ENCODE peak calls at places on chromosomes 2 and 18, in six cellular contexts. A is ovary, D is WTC11, U is fibroblast of lung, J is psoas muscle, R is HFFc6. M is an unnamed sample.

GRCh38 chr2:52629531-52629930 is 1138.1 kb upstream of the CHAC2 start:
- DNase-seq in A (no peak), D (no peak), U (no peak), J (no peak), R (no peak), M (no peak)

GRCh38 chr2:6999161-6999877 is 82.1 kb downstream of the RNF144A start:
- DNase-seq in A (no peak), D (no peak), U (no peak), J (no peak), R (no peak), M (no peak)

GRCh38 chr2:129934044-129934822 is 45.2 kb upstream of the RAB6C start:
- DNase-seq in A (no peak), D (peak; percentile 26), U (no peak), J (no peak), R (no peak), M (peak; percentile 64)

GRCh38 chr18:74381621-74382350 is 66.1 kb downstream of the C18orf63 start:
- DNase-seq in A (no peak), D (no peak), U (no peak), J (no peak), R (no peak), M (peak; percentile 40)

GRCh38 chr2:130728007-130728454 is 839 bp upstream of the GPR148 start:
- DNase-seq in A (no peak), D (peak; percentile 20), U (peak; percentile 2), J (no peak), R (no peak), M (no peak)

GRCh38 chr2:42810971-42811865 is 18.8 kb upstream of the HAAO start:
- DNase-seq in A (peak; percentile 80), D (peak; percentile 71), U (peak; percentile 70), J (peak; percentile 55), R (no peak), M (no peak)

GRCh38 chr2:231940795-231941194 is 14.6 kb upstream of the NPPC start:
- DNase-seq in A (no peak), D (no peak), U (no peak), J (no peak), R (no peak), M (no peak)

GRCh38 chr18:49812321-49813070 is 837 bp downstream of the ACAA2 start:
- DNase-seq in A (no peak), D (no peak), U (no peak), J (no peak), R (no peak), M (no peak)

GRCh38 chr2:143819190-143819735 is 690.0 kb downstream of the ARHGAP15 start:
- DNase-seq in A (no peak), D (no peak), U (no peak), J (no peak), R (no peak), M (no peak)

GRCh38 chr2:46818141-46818552 is 97.5 kb downstream of the MCFD2 start:
- DNase-seq in A (peak; percentile 70), D (no peak), U (peak; percentile 39), J (peak; percentile 85), R (no peak), M (no peak)

GRCh38 chr2:226790436-226790835 is 9.2 kb downstream of the IRS1 start:
- DNase-seq in A (peak; percentile 33), D (no peak), U (no peak), J (no peak), R (no peak), M (no peak)

GRCh38 chr2:108193251-108193650 is 46.5 kb upstream of the SULT1C3 start:
- DNase-seq in A (no peak), D (no peak), U (no peak), J (no peak), R (no peak), M (no peak)

GRCh38 chr18:63578357-63578958 is 8.7 kb upstream of the SERPINB13 start:
- DNase-seq in A (no peak), D (peak; percentile 39), U (peak; percentile 36), J (no peak), R (peak; percentile 53), M (no peak)

GRCh38 chr2:216057688-216058193 is 23.9 kb downstream of the PECR start:
- DNase-seq in A (no peak), D (no peak), U (no peak), J (no peak), R (peak; percentile 83), M (no peak)

GRCh38 chr2:38176619-38177021 is 100.7 kb upstream of the CYP1B1 start:
- DNase-seq in A (no peak), D (no peak), U (peak; percentile 97), J (no peak), R (no peak), M (no peak)

GRCh38 chr2:111626037-111626861 is 257.7 kb downstream of the ANAPC1 start:
- DNase-seq in A (no peak), D (no peak), U (no peak), J (no peak), R (no peak), M (no peak)

GRCh38 chr2:133599813-133600212 is 31.6 kb upstream of the NCKAP5 start:
- DNase-seq in A (no peak), D (no peak), U (no peak), J (no peak), R (no peak), M (no peak)

GRCh38 chr2:133600231-133600630 is 32.0 kb upstream of the NCKAP5 start:
- DNase-seq in A (no peak), D (no peak), U (no peak), J (no peak), R (no peak), M (no peak)

GRCh38 chr2:133602538-133602937 is 34.3 kb upstream of the NCKAP5 start:
- DNase-seq in A (no peak), D (no peak), U (peak; percentile 74), J (no peak), R (peak; percentile 16), M (no peak)

GRCh38 chr2:133605031-133605773 is 36.9 kb upstream of the NCKAP5 start:
- DNase-seq in A (no peak), D (no peak), U (peak; percentile 24), J (no peak), R (no peak), M (no peak)

DNA sequence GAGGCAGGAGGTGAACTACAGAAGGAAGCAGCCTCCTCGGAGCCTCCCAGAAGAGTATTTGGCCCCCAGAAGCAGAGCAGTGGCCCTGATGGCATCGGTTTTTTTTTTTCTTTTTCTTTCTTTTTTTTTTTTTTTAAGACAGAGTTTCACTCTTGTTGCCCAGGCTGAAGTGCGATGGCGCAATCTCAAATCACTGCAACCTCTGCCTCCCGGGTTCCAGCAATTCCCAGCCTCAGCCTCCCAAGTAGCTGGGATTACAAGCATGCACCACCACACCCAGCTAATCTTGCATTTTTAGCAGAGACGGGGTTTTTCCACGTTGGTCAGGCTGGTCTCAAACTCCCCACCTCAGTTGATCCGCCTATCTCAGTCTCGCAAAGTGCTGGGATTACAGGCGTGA is 34.8 kb upstream of the NCKAP5 start:
- DNase-seq in A (no peak), D (no peak), U (no peak), J (no peak), R (no peak), M (no peak)
- TF ChIP-seq CTCF in A (no peak), D (no peak), U (no peak), J (no peak), R (no peak), M (no peak)

GRCh38 chr2:223618172-223619035 is 16.2 kb upstream of the SCG2 start:
- DNase-seq in A (no peak), D (peak; percentile 77), U (no peak), J (no peak), R (no peak), M (no peak)

GRCh38 chr2:223611061-223611460 is 8.9 kb upstream of the SCG2 start:
- DNase-seq in A (no peak), D (no peak), U (no peak), J (no peak), R (no peak), M (no peak)

GRCh38 chr2:223612501-223612900 is 10.3 kb upstream of the SCG2 start:
- DNase-seq in A (no peak), D (no peak), U (no peak), J (no peak), R (no peak), M (no peak)

GRCh38 chr2:223614534-223614933 is 12.4 kb upstream of the SCG2 start:
- DNase-seq in A (no peak), D (no peak), U (no peak), J (no peak), R (no peak), M (no peak)

DNA sequence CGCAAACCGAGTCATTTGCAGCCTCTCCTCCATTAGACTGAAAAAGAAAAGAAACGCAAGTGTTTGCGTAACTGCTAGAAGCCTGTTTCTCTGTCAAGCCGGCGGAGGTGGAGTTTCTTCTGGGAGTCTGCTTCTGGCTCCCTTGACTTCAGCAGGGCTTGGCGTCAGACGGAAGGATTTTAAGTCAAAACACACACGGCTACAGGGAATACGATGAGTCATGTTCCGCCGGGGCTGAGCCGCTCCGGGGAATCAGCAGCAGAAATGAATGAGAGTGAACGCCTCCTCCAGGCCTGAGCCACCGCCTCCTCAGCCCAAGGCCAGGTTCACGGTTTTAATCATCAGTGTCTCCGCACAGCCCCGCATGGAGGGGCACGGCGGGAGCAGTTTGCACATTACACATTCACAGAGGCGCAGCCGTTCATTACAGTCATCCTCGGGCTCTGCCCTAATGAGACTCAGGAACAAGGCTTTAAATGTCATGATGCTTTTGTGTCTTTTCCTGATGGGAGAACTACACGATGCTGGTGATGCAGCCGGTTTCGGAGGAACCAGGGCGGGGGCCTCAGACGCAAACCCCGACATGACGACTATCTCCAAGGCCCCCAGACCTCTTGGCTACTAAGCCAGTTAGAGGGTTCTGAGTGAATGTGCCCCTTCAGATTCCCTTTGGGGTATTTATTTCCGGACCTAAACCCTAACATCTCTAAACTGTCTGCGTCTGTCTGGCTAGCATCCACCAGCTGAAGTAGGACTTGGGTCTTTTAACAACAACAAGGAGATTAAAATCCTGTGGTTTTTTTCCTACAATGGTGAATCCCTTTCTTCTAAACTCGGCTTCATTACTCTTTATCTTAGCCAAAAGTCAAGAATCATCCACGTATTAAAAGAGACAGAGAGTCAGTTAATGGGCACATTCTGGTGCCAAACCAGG is 11.1 kb upstream of the SCG2 start:
- DNase-seq in A (peak; percentile 92), D (peak; percentile 60), U (peak; percentile 99), J (peak; percentile 79), R (peak; percentile 97), M (peak; percentile 70)
- TF ChIP-seq CTCF in A (no peak), D (no peak), U (no peak), J (no peak), R (peak; percentile 27), M (no peak)

DNA sequence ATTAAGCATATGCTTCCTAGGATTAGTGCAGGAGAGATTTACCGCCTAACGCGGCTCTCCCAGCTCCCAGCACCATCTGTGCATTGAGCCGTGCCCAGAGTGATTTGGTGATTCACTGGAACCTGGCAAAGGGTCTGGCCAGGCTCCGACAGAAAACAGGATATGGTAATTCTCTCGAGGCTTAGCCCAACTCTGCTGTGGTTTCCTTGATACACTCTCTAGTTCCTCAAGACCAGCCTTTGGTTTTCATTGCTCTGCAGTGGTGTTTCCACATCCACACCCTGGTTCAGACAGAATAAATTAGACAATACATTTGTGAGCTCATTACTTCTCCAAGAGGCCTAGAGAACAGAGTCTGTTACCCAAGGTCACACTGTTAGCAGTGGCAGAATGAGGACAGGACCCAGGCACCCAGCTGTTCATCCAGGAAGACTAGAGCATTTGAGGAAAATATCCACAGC is 23.0 kb upstream of the SMAD2 start:
- DNase-seq in A (no peak), D (no peak), U (no peak), J (peak; percentile 39), R (no peak), M (no peak)
- TF ChIP-seq CTCF in A (no peak), D (no peak), U (no peak), J (no peak), R (no peak), M (no peak)

DNA sequence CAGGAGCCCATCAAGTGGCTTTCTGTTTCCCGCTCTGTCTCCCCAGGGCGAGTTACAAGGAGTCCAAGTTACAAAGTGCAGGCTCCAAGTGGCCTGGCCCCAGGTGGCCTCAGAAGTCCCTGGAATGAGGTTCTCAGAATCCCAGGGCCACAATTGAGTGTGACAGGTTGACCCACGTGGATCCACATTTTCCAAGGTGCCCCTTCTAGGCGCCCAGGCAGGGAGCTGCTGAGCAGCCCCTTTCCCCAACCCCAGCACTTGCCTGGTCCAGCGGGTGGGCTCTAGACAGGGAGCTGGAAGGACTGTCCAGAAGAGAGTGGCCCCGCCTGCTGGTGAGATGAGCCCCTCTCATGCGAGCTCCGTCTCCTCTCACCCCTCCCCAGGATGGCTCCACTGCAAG is 253.4 kb downstream of the CYP26B1 start:
- DNase-seq in A (peak; percentile 11), D (peak; percentile 42), U (no peak), J (no peak), R (no peak), M (peak; percentile 39)
- TF ChIP-seq CTCF in A (no peak), D (no peak), U (no peak), J (no peak), R (no peak), M (peak; percentile 25)